ENCODE peak calls at places on chromosomes 5 and 9, in four cellular contexts. One of them, this sample, is unnamed.

GRCh38 chr5:178587793-178588611 is 2.2 kb downstream of the COL23A1 start:
- DNase-seq in COR-L47: no peak
- DNase-seq in hypothalamus: no peak
- DNase-seq in stimulated activated CD8-positive, alpha-beta memory T cell treated with anti-CD3 and anti-CD28 coated beads, Interleukin-15, amount 100 ng/mL, for 24 hours: no peak
- DNase-seq in this sample: no peak

GRCh38 chr9:128383791-128384190 is 12.6 kb downstream of the URM1 start:
- DNase-seq in COR-L47: no peak
- DNase-seq in hypothalamus: peak; percentile 61
- DNase-seq in stimulated activated CD8-positive, alpha-beta memory T cell treated with anti-CD3 and anti-CD28 coated beads, Interleukin-15, amount 100 ng/mL, for 24 hours: no peak
- DNase-seq in this sample: no peak

GRCh38 chr5:169548315-169548714 is 35.3 kb upstream of the SPDL1 start:
- DNase-seq in COR-L47: no peak
- DNase-seq in hypothalamus: no peak
- DNase-seq in stimulated activated CD8-positive, alpha-beta memory T cell treated with anti-CD3 and anti-CD28 coated beads, Interleukin-15, amount 100 ng/mL, for 24 hours: no peak
- DNase-seq in this sample: peak; percentile 30

GRCh38 chr9:136546697-136547481 is 1.0 kb upstream of the NOTCH1 start:
- DNase-seq in COR-L47: no peak
- DNase-seq in hypothalamus: peak; percentile 59
- DNase-seq in stimulated activated CD8-positive, alpha-beta memory T cell treated with anti-CD3 and anti-CD28 coated beads, Interleukin-15, amount 100 ng/mL, for 24 hours: no peak
- DNase-seq in this sample: peak; percentile 7

GRCh38 chr5:61678966-61679365 is 346.9 kb downstream of the ZSWIM6 start:
- DNase-seq in COR-L47: no peak
- DNase-seq in hypothalamus: no peak
- DNase-seq in stimulated activated CD8-positive, alpha-beta memory T cell treated with anti-CD3 and anti-CD28 coated beads, Interleukin-15, amount 100 ng/mL, for 24 hours: no peak
- DNase-seq in this sample: no peak

GRCh38 chr9:136984464-136985026 is 1.8 kb downstream of the LCNL1 start:
- DNase-seq in COR-L47: no peak
- DNase-seq in hypothalamus: no peak
- DNase-seq in stimulated activated CD8-positive, alpha-beta memory T cell treated with anti-CD3 and anti-CD28 coated beads, Interleukin-15, amount 100 ng/mL, for 24 hours: no peak
- DNase-seq in this sample: no peak

GRCh38 chr5:142246-142810 is 49.0 kb upstream of the LRRC14B start:
- DNase-seq in COR-L47: no peak
- DNase-seq in hypothalamus: no peak
- DNase-seq in stimulated activated CD8-positive, alpha-beta memory T cell treated with anti-CD3 and anti-CD28 coated beads, Interleukin-15, amount 100 ng/mL, for 24 hours: no peak
- DNase-seq in this sample: no peak

GRCh38 chr9:70053864-70054263 is 10.2 kb downstream of the MAMDC2 start:
- DNase-seq in COR-L47: no peak
- DNase-seq in hypothalamus: no peak
- DNase-seq in stimulated activated CD8-positive, alpha-beta memory T cell treated with anti-CD3 and anti-CD28 coated beads, Interleukin-15, amount 100 ng/mL, for 24 hours: no peak
- DNase-seq in this sample: no peak

GRCh38 chr9:2691212-2691611 is 26.1 kb upstream of the KCNV2 start:
- DNase-seq in COR-L47: no peak
- DNase-seq in hypothalamus: no peak
- DNase-seq in stimulated activated CD8-positive, alpha-beta memory T cell treated with anti-CD3 and anti-CD28 coated beads, Interleukin-15, amount 100 ng/mL, for 24 hours: no peak
- DNase-seq in this sample: no peak

GRCh38 chr9:76322810-76323209 is 71.4 kb downstream of the RFK start:
- DNase-seq in COR-L47: no peak
- DNase-seq in hypothalamus: no peak
- DNase-seq in stimulated activated CD8-positive, alpha-beta memory T cell treated with anti-CD3 and anti-CD28 coated beads, Interleukin-15, amount 100 ng/mL, for 24 hours: no peak
- DNase-seq in this sample: no peak

GRCh38 chr9:125747765-125748510 is 765 bp downstream of the PBX3 start:
- DNase-seq in COR-L47: no peak
- DNase-seq in hypothalamus: peak; percentile 43
- DNase-seq in stimulated activated CD8-positive, alpha-beta memory T cell treated with anti-CD3 and anti-CD28 coated beads, Interleukin-15, amount 100 ng/mL, for 24 hours: no peak
- DNase-seq in this sample: peak; percentile 33

GRCh38 chr9:117672397-117672796 is 31.8 kb upstream of the TLR4 start:
- DNase-seq in COR-L47: no peak
- DNase-seq in hypothalamus: no peak
- DNase-seq in stimulated activated CD8-positive, alpha-beta memory T cell treated with anti-CD3 and anti-CD28 coated beads, Interleukin-15, amount 100 ng/mL, for 24 hours: no peak
- DNase-seq in this sample: no peak

GRCh38 chr5:53009816-53010215 is 20.7 kb downstream of the ITGA2 start:
- DNase-seq in COR-L47: no peak
- DNase-seq in hypothalamus: no peak
- DNase-seq in stimulated activated CD8-positive, alpha-beta memory T cell treated with anti-CD3 and anti-CD28 coated beads, Interleukin-15, amount 100 ng/mL, for 24 hours: no peak
- DNase-seq in this sample: no peak

GRCh38 chr5:9329125-9329524 is 216.8 kb downstream of the SEMA5A start:
- DNase-seq in COR-L47: no peak
- DNase-seq in hypothalamus: no peak
- DNase-seq in stimulated activated CD8-positive, alpha-beta memory T cell treated with anti-CD3 and anti-CD28 coated beads, Interleukin-15, amount 100 ng/mL, for 24 hours: no peak
- DNase-seq in this sample: no peak

GRCh38 chr9:8382777-8383527 is 583.4 kb upstream of the DMAC1 start:
- DNase-seq in COR-L47: no peak
- DNase-seq in hypothalamus: no peak
- DNase-seq in stimulated activated CD8-positive, alpha-beta memory T cell treated with anti-CD3 and anti-CD28 coated beads, Interleukin-15, amount 100 ng/mL, for 24 hours: no peak
- DNase-seq in this sample: no peak

GRCh38 chr5:60178101-60178500 is 284.6 kb upstream of the PDE4D start:
- DNase-seq in COR-L47: no peak
- DNase-seq in hypothalamus: no peak
- DNase-seq in stimulated activated CD8-positive, alpha-beta memory T cell treated with anti-CD3 and anti-CD28 coated beads, Interleukin-15, amount 100 ng/mL, for 24 hours: no peak
- DNase-seq in this sample: no peak

GRCh38 chr9:115992834-115993233 is 160.8 kb upstream of the PAPPA start:
- DNase-seq in COR-L47: no peak
- DNase-seq in hypothalamus: no peak
- DNase-seq in stimulated activated CD8-positive, alpha-beta memory T cell treated with anti-CD3 and anti-CD28 coated beads, Interleukin-15, amount 100 ng/mL, for 24 hours: no peak
- DNase-seq in this sample: no peak

GRCh38 chr5:128579111-128579510 is 41.1 kb upstream of the FBN2 start:
- DNase-seq in COR-L47: no peak
- DNase-seq in hypothalamus: no peak
- DNase-seq in stimulated activated CD8-positive, alpha-beta memory T cell treated with anti-CD3 and anti-CD28 coated beads, Interleukin-15, amount 100 ng/mL, for 24 hours: no peak
- DNase-seq in this sample: no peak

GRCh38 chr5:35246411-35246810 is 16.1 kb upstream of the PRLR start:
- DNase-seq in COR-L47: no peak
- DNase-seq in hypothalamus: no peak
- DNase-seq in stimulated activated CD8-positive, alpha-beta memory T cell treated with anti-CD3 and anti-CD28 coated beads, Interleukin-15, amount 100 ng/mL, for 24 hours: no peak
- DNase-seq in this sample: no peak

GRCh38 chr9:130118841-130119520 is 53.2 kb upstream of the NCS1 start:
- DNase-seq in COR-L47: peak; percentile 97
- DNase-seq in hypothalamus: no peak
- DNase-seq in stimulated activated CD8-positive, alpha-beta memory T cell treated with anti-CD3 and anti-CD28 coated beads, Interleukin-15, amount 100 ng/mL, for 24 hours: no peak
- DNase-seq in this sample: peak; percentile 99

GRCh38 chr5:34474573-34475021 is 181.5 kb upstream of the RAI14 start:
- DNase-seq in COR-L47: peak; percentile 35
- DNase-seq in hypothalamus: no peak
- DNase-seq in stimulated activated CD8-positive, alpha-beta memory T cell treated with anti-CD3 and anti-CD28 coated beads, Interleukin-15, amount 100 ng/mL, for 24 hours: no peak
- DNase-seq in this sample: peak; percentile 39

GRCh38 chr5:128673411-128673957 is 135.4 kb upstream of the FBN2 start:
- DNase-seq in COR-L47: no peak
- DNase-seq in hypothalamus: no peak
- DNase-seq in stimulated activated CD8-positive, alpha-beta memory T cell treated with anti-CD3 and anti-CD28 coated beads, Interleukin-15, amount 100 ng/mL, for 24 hours: no peak
- DNase-seq in this sample: no peak

GRCh38 chr9:126204708-126205225 is 121.9 kb upstream of the MVB12B start:
- DNase-seq in COR-L47: no peak
- DNase-seq in hypothalamus: no peak
- DNase-seq in stimulated activated CD8-positive, alpha-beta memory T cell treated with anti-CD3 and anti-CD28 coated beads, Interleukin-15, amount 100 ng/mL, for 24 hours: no peak
- DNase-seq in this sample: no peak

GRCh38 chr5:138713247-138713646 is 40.0 kb upstream of the CTNNA1 start:
- DNase-seq in COR-L47: no peak
- DNase-seq in hypothalamus: no peak
- DNase-seq in stimulated activated CD8-positive, alpha-beta memory T cell treated with anti-CD3 and anti-CD28 coated beads, Interleukin-15, amount 100 ng/mL, for 24 hours: no peak
- DNase-seq in this sample: no peak

GRCh38 chr9:92969516-92970466 is 22.5 kb downstream of the FGD3 start:
- DNase-seq in COR-L47: no peak
- DNase-seq in hypothalamus: no peak
- DNase-seq in stimulated activated CD8-positive, alpha-beta memory T cell treated with anti-CD3 and anti-CD28 coated beads, Interleukin-15, amount 100 ng/mL, for 24 hours: no peak
- DNase-seq in this sample: no peak

GRCh38 chr5:141422742-141423291 is 2.0 kb downstream of the PCDHGA11 start:
- DNase-seq in COR-L47: no peak
- DNase-seq in hypothalamus: no peak
- DNase-seq in stimulated activated CD8-positive, alpha-beta memory T cell treated with anti-CD3 and anti-CD28 coated beads, Interleukin-15, amount 100 ng/mL, for 24 hours: no peak
- DNase-seq in this sample: no peak

GRCh38 chr5:135859656-135860055 is 25.2 kb downstream of the SLC25A48 start:
- DNase-seq in COR-L47: no peak
- DNase-seq in hypothalamus: no peak
- DNase-seq in stimulated activated CD8-positive, alpha-beta memory T cell treated with anti-CD3 and anti-CD28 coated beads, Interleukin-15, amount 100 ng/mL, for 24 hours: no peak
- DNase-seq in this sample: no peak

GRCh38 chr5:84191296-84191695 is 193.4 kb downstream of the EDIL3 start:
- DNase-seq in COR-L47: peak; percentile 89
- DNase-seq in hypothalamus: no peak
- DNase-seq in stimulated activated CD8-positive, alpha-beta memory T cell treated with anti-CD3 and anti-CD28 coated beads, Interleukin-15, amount 100 ng/mL, for 24 hours: no peak
- DNase-seq in this sample: no peak

GRCh38 chr5:1827410-1828397 is 26.5 kb downstream of the NDUFS6 start:
- DNase-seq in COR-L47: no peak
- DNase-seq in hypothalamus: no peak
- DNase-seq in stimulated activated CD8-positive, alpha-beta memory T cell treated with anti-CD3 and anti-CD28 coated beads, Interleukin-15, amount 100 ng/mL, for 24 hours: no peak
- DNase-seq in this sample: no peak

GRCh38 chr5:6582507-6583048 is 50.3 kb downstream of the NSUN2 start:
- DNase-seq in COR-L47: no peak
- DNase-seq in hypothalamus: no peak
- DNase-seq in stimulated activated CD8-positive, alpha-beta memory T cell treated with anti-CD3 and anti-CD28 coated beads, Interleukin-15, amount 100 ng/mL, for 24 hours: no peak
- DNase-seq in this sample: no peak

This sample was measured in NCI-H345.